ENCODE peak calls at places on chromosomes 13 and 19, in six cellular contexts. Q, N, C, P, T and D are unnamed samples.

GRCh38 chr13:61880576-61881283 is 465.1 kb upstream of the PCDH20 start:
- DNase-seq in N (no peak), Q (no peak), T (peak; percentile 3), C (no peak), P (peak; percentile 67), D (peak; percentile 15)

GRCh38 chr13:30551194-30551593 is 66.5 kb upstream of the USPL1 start:
- DNase-seq in Q (no peak), T (peak; percentile 56), N (peak; percentile 43), C (no peak), P (peak; percentile 46), D (peak; percentile 5)

GRCh38 chr19:54478677-54479266 is 5.7 kb upstream of the CDC42EP5 start:
- DNase-seq in N (peak; percentile 42), T (peak; percentile 60), P (peak; percentile 63), C (no peak), Q (no peak), D (no peak)

GRCh38 chr19:38869160-38869835 is 8.8 kb downstream of the RINL start:
- DNase-seq in C (no peak), N (peak; percentile 1), P (no peak), Q (no peak), T (no peak), D (no peak)

GRCh38 chr19:15464394-15465385 is at the start of gene RASAL3:
- DNase-seq in Q (no peak), P (peak; percentile 47), C (peak; percentile 72), T (no peak), N (no peak), D (peak; percentile 87)

GRCh38 chr13:45138282-45138681 is 18.0 kb downstream of the GTF2F2 start:
- DNase-seq in N (no peak), P (no peak), T (no peak), C (no peak), Q (no peak), D (no peak)

GRCh38 chr13:49400755-49401659 is 42.9 kb downstream of the CAB39L start:
- DNase-seq in Q (no peak), P (peak; percentile 38), T (peak; percentile 45), C (no peak), N (peak; percentile 46), D (no peak)

GRCh38 chr13:99501952-99502310 is 659 bp downstream of the TM9SF2 start:
- DNase-seq in C (no peak), N (no peak), P (peak; percentile 65), Q (no peak), T (no peak), D (no peak)

GRCh38 chr13:42893346-42893745 is 98.7 kb downstream of the EPSTI1 start:
- DNase-seq in P (peak; percentile 20), T (peak; percentile 96), C (no peak), N (peak; percentile 72), Q (no peak), D (peak; percentile 63)